ENCODE peak calls at places on chromosomes 16 and 17, in seven cellular contexts. A is NB4, V is fibroblast of lung, T is uterus, C is brain microvascular endothelial cell, B is dorsolateral prefrontal cortex, F is H7. Y is an unnamed sample.

GRCh38 chr17:45241315-45242011 is 19.8 kb downstream of the FMNL1 start:
- DNase-seq in T (no peak), V (no peak), A (no peak), B (peak; percentile 63), F (peak; percentile 97), C (no peak), Y (no peak)

GRCh38 chr17:45222273-45222993 is 748 bp downstream of the FMNL1 start:
- DNase-seq in T (no peak), B (no peak), F (no peak), A (peak; percentile 56), C (no peak), V (no peak), Y (peak; percentile 60)

GRCh38 chr17:47188799-47189731 is at the start of gene CDC27:
- DNase-seq in B (peak; percentile 95), F (peak; percentile 94), T (peak; percentile 100), C (peak; percentile 98), V (peak; percentile 98), A (peak; percentile 96), Y (peak; percentile 98)

GRCh38 chr17:79778504-79779087 is 648 bp downstream of the CBX2 start:
- DNase-seq in V (no peak), B (no peak), C (no peak), T (no peak), A (peak; percentile 80), F (peak; percentile 93), Y (no peak)

GRCh38 chr16:72530434-72530833 is 358.5 kb upstream of the PMFBP1 start:
- DNase-seq in T (no peak), V (peak; percentile 68), B (no peak), A (peak; percentile 22), C (peak; percentile 81), F (no peak), Y (no peak)

GRCh38 chr17:38425048-38425447 is 3.2 kb upstream of the ARHGAP23 start:
- DNase-seq in C (no peak), A (no peak), V (no peak), F (peak; percentile 28), B (no peak), T (no peak), Y (no peak)

GRCh38 chr16:1645914-1646525 is 32.1 kb upstream of the JPT2 start:
- DNase-seq in B (peak; percentile 52), T (no peak), C (peak; percentile 29), V (peak; percentile 5), A (peak; percentile 49), F (no peak), Y (no peak)

GRCh38 chr17:48578616-48579560 is 738 bp upstream of the HOXB4 start:
- DNase-seq in F (peak; percentile 62), B (no peak), T (no peak), A (no peak), C (no peak), V (peak; percentile 74), Y (no peak)

GRCh38 chr17:3026856-3027751 is 36.3 kb downstream of the OR1D5 start:
- DNase-seq in F (no peak), T (no peak), V (peak; percentile 58), A (no peak), B (peak; percentile 16), C (no peak), Y (no peak)

GRCh38 chr16:23999663-24000062 is 163.9 kb downstream of the PRKCB start:
- DNase-seq in B (no peak), A (no peak), F (no peak), V (no peak), C (no peak), T (no peak), Y (no peak)

GRCh38 chr16:679808-680624 is at the start of gene STUB1:
- DNase-seq in F (peak; percentile 99), T (peak; percentile 90), B (peak; percentile 79), A (peak; percentile 81), V (peak; percentile 86), C (peak; percentile 76), Y (peak; percentile 60)

GRCh38 chr17:77479817-77480508 is 339.2 kb downstream of the SEC14L1 start:
- DNase-seq in C (no peak), A (no peak), F (peak; percentile 84), T (peak; percentile 55), V (peak; percentile 56), B (no peak), Y (no peak)
- H3K4me3 ChIP-seq in C (no peak overlapping the region), A (no peak overlapping the region), F (no peak overlapping the region), T (no peak overlapping the region), V (no peak overlapping the region), B (no peak overlapping the region), Y (no peak overlapping the region)

DNA sequence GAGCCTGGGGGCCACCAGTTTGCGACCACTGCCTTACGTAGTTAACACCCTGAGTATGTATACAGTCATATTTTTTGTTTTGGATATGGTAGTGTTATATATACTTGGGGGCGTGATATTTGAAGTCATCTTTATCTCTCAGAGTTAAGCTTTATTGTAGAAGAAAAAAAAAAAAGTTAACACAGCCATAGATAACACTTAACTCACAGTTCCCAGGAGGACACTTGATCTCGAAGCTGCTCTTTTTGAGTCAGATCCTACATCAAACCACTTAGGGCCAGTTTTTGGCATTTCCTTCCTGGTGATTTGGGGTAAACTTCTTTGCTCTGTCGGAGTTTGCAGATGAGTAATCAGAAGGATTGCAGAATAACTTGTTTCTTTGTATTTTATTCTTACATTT is 5.8 kb downstream of the ITPRIPL2 start:
- DNase-seq in A (peak; percentile 69), V (peak; percentile 79), T (no peak), C (peak; percentile 86), F (no peak), B (no peak), Y (no peak)
- H3K4me3 ChIP-seq in A (peak overlapping the region; percentile 46), V (peak overlapping the region; percentile 62), T (peak overlapping the region; percentile 36), C (peak overlapping the region; percentile 55), F (no peak overlapping the region), B (no peak overlapping the region), Y (no peak overlapping the region)

GRCh38 chr17:39777534-39778365 is 40.0 kb downstream of the GRB7 start:
- DNase-seq in B (no peak), C (no peak), V (no peak), A (no peak), F (no peak), T (no peak), Y (no peak)
- H3K4me3 ChIP-seq in B (no peak overlapping the region), C (no peak overlapping the region), V (no peak overlapping the region), A (no peak overlapping the region), F (no peak overlapping the region), T (no peak overlapping the region), Y (no peak overlapping the region)

DNA sequence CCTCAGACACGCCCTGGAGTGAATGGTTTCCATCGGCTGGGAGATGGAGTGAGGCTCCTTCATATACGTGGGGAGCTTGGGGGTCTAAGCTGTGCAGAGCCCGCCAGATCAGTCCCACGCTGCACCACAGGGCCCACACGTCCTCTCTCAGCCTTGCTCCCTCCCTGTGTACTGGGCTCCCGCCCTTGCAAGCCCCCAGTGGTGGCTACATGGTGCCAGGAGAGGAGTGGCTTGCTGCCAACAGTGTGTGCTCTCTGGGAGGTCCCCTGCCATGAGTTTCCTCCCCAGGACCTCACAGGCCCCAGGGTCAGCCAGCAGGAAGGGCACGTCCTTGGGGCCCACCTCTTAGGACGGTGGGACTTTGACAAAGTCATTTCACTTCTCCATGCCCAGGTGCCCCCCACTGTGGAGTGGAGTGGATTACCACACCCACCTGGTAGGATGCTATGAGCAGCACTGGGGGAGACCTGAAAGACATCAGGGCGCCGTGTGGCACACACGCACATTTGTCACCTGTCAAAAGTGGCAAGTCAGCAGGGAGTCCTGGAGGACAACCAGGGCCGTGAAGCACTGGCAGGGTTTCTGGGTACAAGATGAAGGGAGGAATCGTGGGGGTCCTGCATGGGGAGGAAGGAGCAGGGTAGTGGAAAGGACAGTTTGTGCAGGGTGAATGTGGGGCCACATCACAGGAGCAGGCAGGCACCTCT is 13.7 kb downstream of the SLC5A10 start:
- DNase-seq in A (no peak), B (no peak), T (no peak), F (no peak), V (no peak), C (no peak), Y (no peak)
- H3K4me3 ChIP-seq in A (no peak overlapping the region), B (no peak overlapping the region), T (no peak overlapping the region), F (no peak overlapping the region), V (no peak overlapping the region), C (no peak overlapping the region), Y (no peak overlapping the region)

GRCh38 chr16:81873843-81874752 is 95.0 kb downstream of the PLCG2 start:
- DNase-seq in B (no peak), F (peak; percentile 74), A (peak; percentile 80), C (peak; percentile 48), V (peak; percentile 39), T (peak; percentile 28), Y (peak; percentile 43)

GRCh38 chr16:81869326-81869725 is 90.2 kb downstream of the PLCG2 start:
- DNase-seq in V (no peak), A (no peak), T (no peak), F (no peak), C (no peak), B (no peak), Y (no peak)

GRCh38 chr16:81875461-81875860 is 96.4 kb downstream of the PLCG2 start:
- DNase-seq in B (no peak), V (no peak), F (no peak), T (no peak), C (no peak), A (no peak), Y (no peak)

GRCh38 chr16:81876273-81876900 is 97.3 kb downstream of the PLCG2 start:
- DNase-seq in V (no peak), T (no peak), C (no peak), F (no peak), A (no peak), B (no peak), Y (no peak)

GRCh38 chr16:81873221-81873620 is 94.1 kb downstream of the PLCG2 start:
- DNase-seq in F (no peak), B (no peak), V (no peak), C (no peak), A (no peak), T (no peak), Y (no peak)
- H3K4me3 ChIP-seq in F (no peak overlapping the region), B (no peak overlapping the region), V (no peak overlapping the region), C (no peak overlapping the region), A (no peak overlapping the region), T (no peak overlapping the region), Y (no peak overlapping the region)

GRCh38 chr17:4518901-4519300 is 20.2 kb downstream of the SPNS2 start:
- DNase-seq in T (no peak), V (no peak), B (no peak), A (no peak), C (no peak), F (no peak), Y (no peak)
- H3K4me3 ChIP-seq in T (no peak overlapping the region), V (no peak overlapping the region), B (no peak overlapping the region), A (no peak overlapping the region), C (no peak overlapping the region), F (no peak overlapping the region), Y (no peak overlapping the region)

DNA sequence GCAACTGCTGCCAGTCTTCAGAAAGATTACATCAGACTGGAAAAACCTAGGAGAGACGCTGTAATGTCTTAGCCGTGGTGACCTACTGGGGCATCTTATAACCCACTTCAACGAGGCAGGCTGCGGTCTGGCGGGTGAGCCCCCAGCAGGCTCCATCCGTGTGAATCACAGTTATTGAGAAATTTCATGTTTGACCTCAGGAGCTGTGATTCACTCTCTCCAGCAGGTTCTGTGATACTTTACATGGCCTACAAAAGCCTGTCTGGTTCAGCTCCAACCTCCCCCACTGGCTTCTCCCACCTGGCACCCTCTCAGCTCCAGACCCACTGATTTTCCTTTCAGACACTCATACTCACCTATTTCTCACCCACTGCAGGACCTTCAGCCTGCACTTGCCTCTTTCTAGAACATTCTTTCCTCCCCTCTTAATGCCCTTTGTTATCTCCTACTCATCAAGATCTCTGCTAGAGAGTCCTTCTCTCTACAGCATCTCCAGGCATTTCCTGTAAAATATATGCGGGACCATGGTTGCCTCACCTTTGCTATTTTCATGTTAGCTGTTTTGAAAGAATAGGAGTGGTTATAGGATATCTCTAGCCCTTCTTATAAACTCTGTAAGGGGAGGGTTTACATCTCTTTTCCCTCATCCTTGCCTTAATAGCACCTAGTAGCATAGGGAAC is 227.9 kb downstream of the MAF start:
- DNase-seq in A (peak; percentile 54), F (no peak), V (peak; percentile 56), C (peak; percentile 81), B (no peak), T (peak; percentile 68), Y (no peak)
- H3K4me3 ChIP-seq in A (no peak overlapping the region), F (no peak overlapping the region), V (no peak overlapping the region), C (no peak overlapping the region), B (no peak overlapping the region), T (no peak overlapping the region), Y (no peak overlapping the region)

Y was measured in Jurkat, Clone E6-1.